ENCODE peak calls at places on chromosome 1, in six cellular contexts. W is CD8-positive, alpha-beta T cell; M is AG10803; J is OCI-LY7; H is astrocyte; B is transverse colon. E is an unnamed sample.

GRCh38 chr1:234938924-234939323 is 189.7 kb downstream of the TOMM20 start:
- DNase-seq in B (no peak), M (no peak), J (no peak), W (no peak), H (no peak), E (no peak)

GRCh38 chr1:65083263-65083896 is 64.6 kb upstream of the AK4 start:
- DNase-seq in W (no peak), J (no peak), H (no peak), B (no peak), M (no peak), E (no peak)

GRCh38 chr1:43147625-43148319 is 24.3 kb downstream of the EBNA1BP2 start:
- DNase-seq in B (peak), W (peak), J (no peak), M (peak), H (peak), E (peak)

GRCh38 chr1:84164567-84165021 is 20.5 kb downstream of the PRKACB start:
- DNase-seq in M (no peak), B (no peak), J (no peak), W (no peak), H (no peak), E (no peak)

GRCh38 chr1:56429288-56429687 is 150.1 kb downstream of the PLPP3 start:
- DNase-seq in B (no peak), J (no peak), H (no peak), M (no peak), W (no peak), E (no peak)

GRCh38 chr1:96641292-96641691 is 80.3 kb upstream of the PTBP2 start:
- DNase-seq in W (no peak), B (no peak), H (peak), J (no peak), M (peak), E (no peak)

GRCh38 chr1:214636436-214636835 is 33.4 kb downstream of the CENPF start:
- DNase-seq in M (peak), H (no peak), J (no peak), W (no peak), B (no peak), E (no peak)

GRCh38 chr1:171139890-171140289 is 45.2 kb upstream of the FMO2 start:
- DNase-seq in M (no peak), W (no peak), B (no peak), J (no peak), H (no peak), E (no peak)

GRCh38 chr1:26409191-26409751 is 1.3 kb upstream of the LIN28A start:
- DNase-seq in M (no peak), J (peak), H (no peak), B (no peak), W (no peak), E (no peak)

GRCh38 chr1:227748496-227749182 is 13.4 kb downstream of the SNAP47 start:
- DNase-seq in M (no peak), H (no peak), J (no peak), W (no peak), B (peak), E (no peak)

GRCh38 chr1:154730251-154730650 is 122.3 kb upstream of the ADAR start:
- DNase-seq in B (no peak), W (no peak), J (no peak), H (peak), M (peak), E (no peak)

GRCh38 chr1:106380772-106381171 is 675.7 kb upstream of the PRMT6 start:
- DNase-seq in B (no peak), H (no peak), J (no peak), M (no peak), W (no peak), E (no peak)

GRCh38 chr1:154999651-155000474 is 2.7 kb upstream of the ZBTB7B start:
- DNase-seq in M (no peak), W (no peak), B (peak), H (no peak), J (peak), E (no peak)

GRCh38 chr1:233022246-233022645 is 71.8 kb downstream of the NTPCR start:
- DNase-seq in J (no peak), M (no peak), H (no peak), W (no peak), B (no peak), E (no peak)

GRCh38 chr1:30693366-30693765 is 30.0 kb downstream of the MATN1 start:
- DNase-seq in B (no peak), H (no peak), M (no peak), J (no peak), W (no peak), E (no peak)

GRCh38 chr1:61086245-61086644 is 3.9 kb downstream of the NFIA start:
- DNase-seq in W (no peak), M (no peak), H (no peak), B (no peak), J (no peak), E (no peak)

GRCh38 chr1:32249831-32250525 is 1.1 kb upstream of the LCK start:
- DNase-seq in H (no peak), M (no peak), J (peak), W (peak), B (peak), E (no peak)

GRCh38 chr1:100419072-100419471 is 66.8 kb downstream of the CDC14A start:
- DNase-seq in M (no peak), H (no peak), W (no peak), B (no peak), J (no peak), E (no peak)

GRCh38 chr1:214990619-214991018 is 91.9 kb upstream of the KCNK2 start:
- DNase-seq in W (no peak), M (peak), H (peak), J (no peak), B (no peak), E (no peak)

GRCh38 chr1:116311756-116312691 is 61.0 kb upstream of the ATP1A1 start:
- DNase-seq in B (peak), M (no peak), J (no peak), H (no peak), W (no peak), E (no peak)

GRCh38 chr1:155218854-155219591 is 10.5 kb downstream of the MTX1 start:
- DNase-seq in H (no peak), J (peak), M (peak), W (no peak), B (peak), E (no peak)

GRCh38 chr1:77084457-77084856 is 134.8 kb downstream of the PIGK start:
- DNase-seq in M (no peak), H (no peak), J (no peak), B (no peak), W (no peak), E (no peak)
- TF ChIP-seq CTCF in M (no peak), H (no peak), J (no peak), B (no peak), W (no peak), E (no peak)

GRCh38 chr1:202275061-202275770 is 66.5 kb downstream of the UBE2T start:
- DNase-seq in H (no peak), M (no peak), W (no peak), J (no peak), B (no peak), E (no peak)

GRCh38 chr1:202276081-202276715 is 65.5 kb downstream of the UBE2T start:
- DNase-seq in B (no peak), W (no peak), J (no peak), M (no peak), H (no peak), E (no peak)

GRCh38 chr1:202278751-202279150 is 63.0 kb downstream of the UBE2T start:
- DNase-seq in J (no peak), B (no peak), M (no peak), H (no peak), W (no peak), E (no peak)

GRCh38 chr1:202274611-202275010 is 67.1 kb downstream of the UBE2T start:
- DNase-seq in M (no peak), H (no peak), W (peak), B (peak), J (peak), E (no peak)

DNA sequence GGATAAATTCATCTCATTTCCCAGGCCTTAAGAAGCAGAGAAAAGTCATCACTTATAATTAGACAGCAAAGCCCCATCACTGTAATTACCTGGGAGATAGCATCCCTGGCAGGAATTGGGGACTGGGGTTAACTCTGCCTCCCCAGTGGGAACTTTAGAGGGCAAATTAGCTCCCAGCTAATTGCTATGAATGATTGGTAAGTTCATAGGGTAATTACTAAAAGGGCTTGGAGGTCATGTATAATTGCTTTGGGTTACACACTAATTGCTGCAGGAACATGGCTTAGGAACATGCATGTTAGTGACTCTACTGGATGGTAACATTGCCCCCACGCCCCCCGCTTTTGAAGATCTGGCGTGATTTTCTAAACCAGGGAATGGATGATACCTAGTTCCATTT is 64.8 kb downstream of the UBE2T start:
- DNase-seq in H (no peak), J (no peak), W (no peak), M (no peak), B (no peak), E (no peak)
- TF ChIP-seq CTCF in H (no peak), J (no peak), W (no peak), M (no peak), B (no peak), E (no peak)

DNA sequence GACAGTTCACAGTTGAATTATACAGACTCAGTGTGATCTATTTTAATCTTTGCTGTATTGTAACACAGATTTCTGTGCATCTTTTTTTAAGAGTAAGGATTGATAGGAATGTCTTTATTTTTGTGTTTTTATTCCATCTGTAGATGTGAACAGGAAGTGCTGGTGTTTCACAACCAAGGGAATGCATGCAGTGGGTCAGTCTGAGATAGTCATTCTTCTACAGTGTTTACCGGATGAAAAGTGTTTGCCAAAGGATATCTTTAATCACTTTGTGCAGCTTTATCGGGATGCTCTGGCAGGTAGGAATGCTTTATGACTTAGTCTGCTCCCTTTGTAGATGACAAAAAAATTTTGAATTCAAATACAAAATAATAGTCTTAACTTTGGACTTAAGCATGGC is 84.5 kb downstream of the CC2D1B start:
- DNase-seq in H (peak), B (no peak), J (no peak), W (no peak), M (peak), E (no peak)
- TF ChIP-seq CTCF in H (no peak), B (no peak), J (no peak), W (no peak), M (no peak), E (no peak)

GRCh38 chr1:29240400-29240837 is 4.1 kb downstream of the PTPRU start:
- DNase-seq in M (peak), W (no peak), B (no peak), J (no peak), H (no peak), E (no peak)
- TF ChIP-seq CTCF in M (peak), W (no peak), B (no peak), J (peak), H (no peak), E (peak)

GRCh38 chr1:3209201-3209600 is 140.2 kb downstream of the PRDM16 start:
- DNase-seq in B (no peak), M (no peak), H (no peak), W (no peak), J (no peak), E (no peak)

GRCh38 chr1:3205815-3206214 is 136.8 kb downstream of the PRDM16 start:
- DNase-seq in M (no peak), J (no peak), B (no peak), H (no peak), W (no peak), E (no peak)

GRCh38 chr1:3204725-3205124 is 135.7 kb downstream of the PRDM16 start:
- DNase-seq in B (no peak), J (no peak), M (no peak), H (no peak), W (no peak), E (no peak)

GRCh38 chr1:3206696-3207095 is 137.7 kb downstream of the PRDM16 start:
- DNase-seq in B (no peak), J (no peak), M (no peak), W (no peak), H (no peak), E (no peak)

DNA sequence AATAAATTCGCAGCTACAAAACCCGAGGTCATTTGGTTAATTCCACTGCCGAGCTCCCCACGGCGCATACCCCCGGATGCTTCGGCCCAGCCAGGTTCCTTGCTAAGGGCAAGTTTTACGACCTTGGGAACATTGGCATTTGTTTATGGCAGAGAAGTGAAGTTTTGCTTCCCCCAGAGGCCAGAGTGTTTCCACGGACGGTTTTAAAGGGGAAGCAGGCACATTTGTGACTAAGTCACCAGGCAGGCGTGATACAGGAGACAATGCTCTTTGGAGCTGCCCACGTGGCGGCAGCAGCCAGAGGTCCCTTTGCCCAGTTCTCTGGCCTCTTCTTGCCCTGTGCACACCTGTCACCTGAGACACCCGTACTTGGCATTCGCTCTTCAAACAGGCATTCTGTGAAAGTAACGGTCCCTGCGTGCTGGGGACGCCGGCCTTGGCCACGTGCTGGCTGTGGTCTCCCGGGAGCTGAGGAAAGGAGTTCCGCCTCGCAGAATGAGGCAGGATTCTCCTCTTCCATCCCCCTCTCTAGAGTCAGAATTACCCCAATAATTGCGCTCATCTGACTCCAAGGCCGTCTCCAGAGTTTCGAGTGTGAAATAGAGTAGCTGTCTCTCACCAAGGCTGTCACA is 138.3 kb downstream of the PRDM16 start:
- DNase-seq in J (no peak), H (no peak), M (no peak), B (no peak), W (no peak), E (no peak)
- TF ChIP-seq CTCF in J (no peak), H (no peak), M (no peak), B (no peak), W (no peak), E (no peak)

E was measured in type B pancreatic cell.